ENCODE peak calls at places on chromosomes 7 and 10, in six cellular contexts. B, C, T, X, G and H are unnamed samples.

GRCh38 chr10:132224343-132225072 is 37.8 kb downstream of the DPYSL4 start:
- DNase-seq in T (no peak), G (no peak), C (no peak), X (no peak), B (no peak), H (no peak)

GRCh38 chr7:134545379-134545778 is 3.5 kb upstream of the AKR1B15 start:
- DNase-seq in G (no peak), T (no peak), X (no peak), C (no peak), B (no peak), H (no peak)

GRCh38 chr7:133109816-133110215 is 27.9 kb upstream of the CHCHD3 start:
- DNase-seq in C (no peak), X (no peak), T (no peak), G (no peak), B (no peak), H (no peak)

GRCh38 chr10:73875139-73875475 is 752 bp upstream of the CAMK2G start:
- DNase-seq in X (no peak), B (no peak), C (no peak), T (no peak), G (peak), H (peak)

GRCh38 chr7:27066148-27066547 is 29.7 kb downstream of the HOXA1 start:
- DNase-seq in C (no peak), X (peak), G (no peak), T (no peak), B (no peak), H (no peak)

GRCh38 chr7:47040795-47041194 is 541.1 kb downstream of the TNS3 start:
- DNase-seq in G (no peak), B (no peak), T (no peak), X (no peak), C (no peak), H (no peak)

GRCh38 chr7:73742753-73743641 is 4.4 kb upstream of the ABHD11 start:
- DNase-seq in G (peak), B (peak), C (no peak), X (no peak), T (peak), H (peak)

GRCh38 chr7:128155100-128155763 is 85.8 kb upstream of the LEP start:
- DNase-seq in C (no peak), B (no peak), G (no peak), T (no peak), X (no peak), H (no peak)

GRCh38 chr7:73423519-73424485 is 9.8 kb upstream of the FZD9 start:
- DNase-seq in C (no peak), X (no peak), T (no peak), G (no peak), B (no peak), H (no peak)

GRCh38 chr10:132388901-132389630 is 7.9 kb upstream of the PWWP2B start:
- DNase-seq in X (no peak), G (no peak), C (no peak), T (peak), B (no peak), H (no peak)

GRCh38 chr7:106216517-106217088 is 68.2 kb downstream of the NAMPT start:
- DNase-seq in B (no peak), C (peak), T (no peak), G (no peak), X (peak), H (no peak)

GRCh38 chr10:87733081-87733480 is 73.4 kb downstream of the PAPSS2 start:
- DNase-seq in G (no peak), T (no peak), B (no peak), X (no peak), C (no peak), H (no peak)

GRCh38 chr7:18521945-18522566 is 26.5 kb downstream of the HDAC9 start:
- DNase-seq in X (no peak), C (no peak), G (no peak), B (no peak), T (no peak), H (peak)

GRCh38 chr10:99233000-99233679 is 2.5 kb downstream of the HPSE2 start:
- DNase-seq in T (no peak), G (no peak), X (no peak), C (no peak), B (no peak), H (no peak)

GRCh38 chr10:95716866-95717265 is 23.1 kb upstream of the TCTN3 start:
- DNase-seq in G (no peak), T (no peak), B (no peak), X (no peak), C (no peak), H (no peak)

GRCh38 chr10:90398551-90398950 is 459.3 kb downstream of the HTR7 start:
- DNase-seq in B (no peak), G (no peak), C (no peak), X (no peak), T (no peak), H (no peak)

GRCh38 chr7:152025937-152026890 is 740 bp downstream of the GALNT11 start:
- DNase-seq in B (no peak), X (no peak), T (no peak), C (no peak), G (no peak), H (no peak)

GRCh38 chr10:5508161-5508604 is 8.8 kb upstream of the CALML5 start:
- DNase-seq in X (no peak), C (no peak), G (no peak), B (no peak), T (no peak), H (no peak)

GRCh38 chr7:115635367-115635766 is 395.2 kb downstream of the TFEC start:
- DNase-seq in B (no peak), X (peak), T (no peak), G (no peak), C (peak), H (no peak)

GRCh38 chr10:113612154-113612553 is 51.7 kb downstream of the NRAP start:
- DNase-seq in C (no peak), G (no peak), T (no peak), X (no peak), B (no peak), H (no peak)

GRCh38 chr10:29931833-29932232 is 127.6 kb downstream of the JCAD start:
- DNase-seq in G (no peak), T (no peak), B (no peak), C (no peak), X (no peak), H (no peak)

GRCh38 chr10:59047180-59047579 is 129.3 kb upstream of the PHYHIPL start:
- DNase-seq in C (no peak), X (no peak), T (no peak), G (no peak), B (peak), H (no peak)

GRCh38 chr10:43336641-43337318 is 34.7 kb upstream of the FXYD4 start:
- DNase-seq in C (no peak), B (no peak), T (no peak), X (no peak), G (no peak), H (no peak)

GRCh38 chr7:355568-355967 is 65.6 kb downstream of the FOXL3 start:
- DNase-seq in C (no peak), G (no peak), T (no peak), B (no peak), X (no peak), H (no peak)

GRCh38 chr10:63819753-63820347 is 298.6 kb downstream of the REEP3 start:
- DNase-seq in G (peak), X (peak), B (peak), C (peak), T (peak), H (peak)

GRCh38 chr7:2815523-2816240 is 28.4 kb downstream of the GNA12 start:
- DNase-seq in X (no peak), B (no peak), C (no peak), T (no peak), G (no peak), H (no peak)